ENCODE peak calls at places on chromosomes 11 and 22, in five cellular contexts. X is fibroblast of pulmonary artery, F is PC-9, R is HFF-Myc, C is neural progenitor cell. L is an unnamed sample.

GRCh38 chr11:10584071-10584501 is 15.6 kb upstream of the LYVE1 start:
- DNase-seq in X (peak), F (no peak), R (no peak), C (no peak), L (no peak)

GRCh38 chr11:110759972-110760381 is 47.7 kb upstream of the ARHGAP20 start:
- DNase-seq in X (peak), F (no peak), R (no peak), C (no peak), L (peak)

GRCh38 chr11:26028294-26028954 is 303.5 kb upstream of the ANO3 start:
- DNase-seq in X (peak), F (no peak), R (peak), C (no peak), L (peak)

GRCh38 chr11:62786318-62787004 is 741 bp upstream of the TMEM179B start:
- DNase-seq in X (peak), F (peak), R (no peak), C (peak), L (peak)

GRCh38 chr11:14422052-14422813 is 63.2 kb upstream of the RRAS2 start:
- DNase-seq in X (peak), F (peak), R (peak), C (peak), L (peak)

GRCh38 chr11:44733877-44734276 is 7.1 kb downstream of the TSPAN18 start:
- DNase-seq in X (no peak), F (no peak), R (no peak), C (peak), L (peak)

GRCh38 chr11:116499396-116500001 is 273.3 kb downstream of the BUD13 start:
- DNase-seq in X (peak), F (peak), R (peak), C (peak), L (peak)

GRCh38 chr11:42311504-42311903 is 852.1 kb upstream of the LRRC4C start:
- DNase-seq in X (peak), F (no peak), R (no peak), C (no peak), L (no peak)

GRCh38 chr11:43681543-43681942 is 1.0 kb downstream of the HSD17B12 start:
- DNase-seq in X (peak), F (no peak), R (peak), C (no peak), L (peak)

GRCh38 chr11:63212742-63213141 is 30.7 kb downstream of the SLC22A25 start:
- DNase-seq in X (peak), F (peak), R (peak), C (peak), L (peak)

GRCh38 chr22:17726561-17727243 is 47.6 kb downstream of the BID start:
- DNase-seq in X (peak), F (no peak), R (no peak), C (no peak), L (no peak)

GRCh38 chr11:83004855-83005556 is 66.7 kb downstream of the RAB30 start:
- DNase-seq in X (no peak), F (no peak), R (no peak), C (no peak), L (no peak)

GRCh38 chr22:49295851-49296560 is 531.7 kb downstream of the BRD1 start:
- DNase-seq in X (no peak), F (no peak), R (no peak), C (no peak), L (no peak)

GRCh38 chr22:35375031-35375430 is 5.9 kb upstream of the HMOX1 start:
- DNase-seq in X (no peak), F (no peak), R (no peak), C (no peak), L (no peak)

GRCh38 chr11:65071907-65072630 is 11.8 kb downstream of the CDCA5 start:
- DNase-seq in X (no peak), F (no peak), R (no peak), C (no peak), L (no peak)

GRCh38 chr11:77171885-77172665 is 44.0 kb downstream of the MYO7A start:
- DNase-seq in X (no peak), F (no peak), R (no peak), C (peak), L (peak)

GRCh38 chr22:32866953-32867352 is 65.4 kb downstream of the TIMP3 start:
- DNase-seq in X (no peak), F (no peak), R (no peak), C (no peak), L (peak)

GRCh38 chr22:26476705-26477340 is 6.8 kb downstream of the HPS4 start:
- DNase-seq in X (peak), F (no peak), R (no peak), C (no peak), L (peak)

GRCh38 chr22:32475428-32476010 is 908 bp downstream of the FBXO7 start:
- DNase-seq in X (peak), F (peak), R (no peak), C (peak), L (peak)

GRCh38 chr11:76067099-76067498 is 139.2 kb downstream of the WNT11 start:
- DNase-seq in X (peak), F (no peak), R (no peak), C (no peak), L (no peak)

GRCh38 chr11:93116641-93117577 is 80.9 kb downstream of the SLC36A4 start:
- DNase-seq in X (no peak), F (peak), R (no peak), C (peak), L (peak)

GRCh38 chr11:48880021-48880441 is 103.7 kb downstream of the TRIM51G start:
- DNase-seq in X (no peak), F (no peak), R (no peak), C (no peak), L (no peak)

GRCh38 chr11:62217191-62217748 is 8.8 kb downstream of the SCGB2A1 start:
- DNase-seq in X (peak), F (no peak), R (no peak), C (peak), L (peak)

GRCh38 chr11:122186439-122187080 is 70.5 kb upstream of the BLID start:
- DNase-seq in X (peak), F (no peak), R (peak), C (no peak), L (no peak)

GRCh38 chr11:107252429-107253161 is 205.0 kb downstream of the CWF19L2 start:
- DNase-seq in X (no peak), F (no peak), R (no peak), C (no peak), L (no peak)

GRCh38 chr11:74443071-74443864 is 24.1 kb downstream of the KCNE3 start:
- DNase-seq in X (peak), F (peak), R (no peak), C (peak), L (peak)

GRCh38 chr11:17164361-17165246 is 43.2 kb downstream of the PIK3C2A start:
- DNase-seq in X (no peak), F (peak), R (peak), C (no peak), L (peak)

GRCh38 chr11:2129323-2129698 is 9.9 kb downstream of the IGF2 start:
- DNase-seq in X (no peak), F (no peak), R (no peak), C (no peak), L (no peak)

GRCh38 chr22:39560127-39560526 is 10.4 kb upstream of the CACNA1I start:
- DNase-seq in X (no peak), F (peak), R (no peak), C (no peak), L (no peak)

GRCh38 chr11:92556435-92556834 is 331.8 kb downstream of the FAT3 start:
- DNase-seq in X (peak), F (peak), R (no peak), C (peak), L (peak)

GRCh38 chr11:95132956-95133355 is 43.3 kb downstream of the ENDOD1 start:
- DNase-seq in X (no peak), F (peak), R (no peak), C (no peak), L (no peak)

GRCh38 chr11:92837595-92837994 is 131.9 kb upstream of the MTNR1B start:
- DNase-seq in X (no peak), F (no peak), R (no peak), C (no peak), L (no peak)

GRCh38 chr11:73982595-73982989 is at the start of gene UCP2:
- DNase-seq in X (peak), F (peak), R (no peak), C (peak), L (no peak)

GRCh38 chr22:49966716-49967332 is 6.3 kb downstream of the PIM3 start:
- DNase-seq in X (peak), F (no peak), R (no peak), C (peak), L (no peak)

DNA sequence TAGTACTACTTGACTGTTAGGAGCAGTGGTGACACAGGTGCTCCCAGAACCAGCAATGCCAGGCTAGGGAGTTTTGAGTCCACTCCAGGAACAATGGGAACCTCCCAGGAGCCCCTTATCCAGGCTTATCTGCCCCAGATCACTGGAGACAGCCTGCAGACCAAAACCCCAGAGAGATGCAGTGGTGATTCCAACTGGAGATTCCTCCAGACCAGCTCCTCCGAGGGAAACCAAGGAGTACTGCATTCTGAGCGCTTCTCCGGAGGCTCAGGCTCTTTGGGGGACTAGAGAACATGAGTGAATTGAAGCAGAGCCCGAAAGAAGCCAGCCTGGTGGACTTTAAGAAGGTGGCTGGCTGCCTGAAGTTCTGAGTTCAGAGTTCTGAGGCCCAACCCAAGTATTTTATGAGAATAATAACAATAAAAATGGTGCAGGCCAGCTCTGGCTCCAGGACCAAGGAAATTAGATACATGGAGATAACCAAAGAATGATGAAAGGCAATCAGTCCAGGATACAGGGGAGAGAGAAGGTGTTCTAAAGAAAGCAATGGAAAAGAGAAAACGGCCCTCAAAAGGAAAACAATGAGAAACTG is 1.3 kb upstream of the TMEM25 start:
- DNase-seq in X (no peak), F (no peak), R (no peak), C (peak), L (peak)
- H3K4me3 ChIP-seq in X (peak), F (peak), R (peak), C (peak), L (no peak)

GRCh38 chr11:66418986-66419308 is 1.9 kb upstream of the NPAS4 start:
- DNase-seq in X (no peak), F (no peak), R (no peak), C (no peak), L (no peak)

GRCh38 chr11:66419825-66420224 is 1.0 kb upstream of the NPAS4 start:
- DNase-seq in X (no peak), F (no peak), R (no peak), C (peak), L (peak)

GRCh38 chr11:66420671-66421476 is at the start of gene NPAS4:
- DNase-seq in X (no peak), F (no peak), R (no peak), C (peak), L (peak)

GRCh38 chr11:66418168-66418985 is 2.5 kb upstream of the NPAS4 start:
- DNase-seq in X (peak), F (peak), R (peak), C (peak), L (peak)

DNA sequence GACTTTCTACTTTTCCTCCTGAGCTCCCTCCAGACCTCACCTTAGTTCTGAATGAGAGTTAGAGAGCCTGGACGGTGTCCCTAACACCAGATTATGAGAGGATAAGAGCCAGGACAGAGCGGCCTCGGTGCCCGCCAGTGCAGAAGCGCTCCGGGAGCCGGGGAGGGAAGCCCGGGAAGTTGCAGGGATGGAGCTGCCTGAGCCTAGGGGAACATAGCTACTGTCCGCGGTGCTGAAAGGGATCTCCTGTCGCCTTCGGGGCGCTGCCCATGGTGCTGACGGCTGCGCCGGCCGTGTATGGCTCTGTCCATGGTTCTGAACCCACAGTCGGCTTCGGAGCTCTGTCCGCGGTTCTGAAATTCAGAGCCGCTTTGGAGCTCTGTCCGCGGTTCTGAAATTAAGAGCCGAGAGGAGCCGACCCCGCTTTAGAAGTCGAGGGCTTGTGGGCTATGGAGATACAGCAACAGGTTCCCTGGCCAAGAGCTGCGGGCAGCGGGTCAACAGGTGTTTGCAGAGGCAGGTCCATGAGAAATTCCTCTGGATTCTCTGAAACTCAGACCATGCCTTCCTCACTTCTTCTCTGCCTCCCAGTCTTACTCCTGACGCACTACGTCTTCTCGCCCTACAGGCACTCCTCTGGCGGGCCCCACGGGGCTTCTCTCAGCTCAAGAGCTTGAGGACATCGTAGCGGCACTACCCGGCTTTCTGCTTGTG is 814 bp downstream of the NPAS4 start:
- DNase-seq in X (peak), F (peak), R (peak), C (peak), L (peak)
- H3K4me3 ChIP-seq in X (no peak), F (no peak), R (no peak), C (no peak), L (no peak)

DNA sequence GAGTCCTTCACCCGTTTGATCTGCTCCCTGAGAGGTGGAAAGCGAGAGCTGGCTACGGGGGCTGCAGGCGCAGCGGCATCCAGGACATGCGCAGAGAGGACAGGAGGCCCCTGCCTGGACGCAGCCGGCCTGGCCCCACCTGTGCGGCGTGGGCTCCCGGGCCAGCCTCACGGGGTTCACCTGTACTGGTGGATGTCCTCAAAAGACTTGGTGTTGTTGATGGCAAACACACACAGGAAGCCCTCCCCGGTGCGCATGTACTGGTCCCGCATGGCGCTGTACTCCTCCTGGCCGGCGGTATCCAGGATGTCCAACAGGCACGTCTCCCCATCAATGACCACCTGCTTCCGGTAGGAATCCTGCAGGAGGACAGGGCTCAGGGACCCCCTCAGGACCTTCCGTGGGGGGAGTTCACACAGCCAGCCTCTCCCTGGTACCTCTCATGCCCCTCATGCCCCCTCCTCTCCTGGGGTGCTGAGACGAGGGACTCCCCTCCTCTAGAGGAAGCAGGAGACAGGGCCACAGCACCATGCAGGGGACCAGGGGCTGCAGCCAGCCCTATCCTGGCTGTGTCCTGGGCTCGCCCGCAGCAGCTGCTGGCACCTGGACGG is 1.7 kb downstream of the HRAS start:
- DNase-seq in X (no peak), F (no peak), R (no peak), C (no peak), L (no peak)
- H3K4me3 ChIP-seq in X (peak), F (no peak), R (peak), C (no peak), L (no peak)

GRCh38 chr11:46913484-46913883 is 4.9 kb downstream of the LRP4 start:
- DNase-seq in X (no peak), F (no peak), R (no peak), C (peak), L (peak)
- H3K4me3 ChIP-seq in X (no peak), F (no peak), R (no peak), C (peak), L (no peak)